ENCODE peak calls at places on chromosomes 3 and 15, in four cellular contexts. Q, C, O and K are unnamed samples.

GRCh38 chr3:104273046-104273649 is 1093.6 kb upstream of the ALCAM start:
- DNase-seq in Q (peak; percentile 53), C (peak; percentile 19), O (no peak), K (peak; percentile 34)

GRCh38 chr3:177284383-177284881 is 87.2 kb upstream of the TBL1XR1 start:
- DNase-seq in Q (peak; percentile 49), C (peak; percentile 71), O (peak; percentile 69), K (no peak)

GRCh38 chr3:123028233-123028828 is 768 bp upstream of the SEMA5B start:
- DNase-seq in Q (peak; percentile 72), C (peak; percentile 43), O (no peak), K (peak; percentile 67)

GRCh38 chr3:13200951-13201350 is 127.7 kb upstream of the IQSEC1 start:
- DNase-seq in Q (no peak), C (no peak), O (no peak), K (no peak)

GRCh38 chr3:148309390-148310035 is 388.2 kb upstream of the AGTR1 start:
- DNase-seq in Q (peak; percentile 51), C (peak; percentile 45), O (peak; percentile 53), K (peak; percentile 36)

GRCh38 chr3:41065340-41065739 is 134.0 kb upstream of the CTNNB1 start:
- DNase-seq in Q (no peak), C (no peak), O (no peak), K (no peak)

GRCh38 chr15:77440378-77440999 is 19.8 kb downstream of the HMG20A start:
- DNase-seq in Q (peak; percentile 70), C (no peak), O (no peak), K (no peak)

GRCh38 chr15:67174864-67175573 is 79.4 kb downstream of the AAGAB start:
- DNase-seq in Q (peak; percentile 68), C (peak; percentile 94), O (no peak), K (peak; percentile 90)

GRCh38 chr15:100244796-100245495 is 96.8 kb downstream of the ADAMTS17 start:
- DNase-seq in Q (no peak), C (no peak), O (no peak), K (no peak)

GRCh38 chr3:150721285-150722130 is 17.8 kb upstream of the ERICH6 start:
- DNase-seq in Q (peak; percentile 70), C (peak; percentile 45), O (no peak), K (peak; percentile 69)

GRCh38 chr3:133014325-133014724 is 23.9 kb upstream of the TMEM108 start:
- DNase-seq in Q (no peak), C (no peak), O (no peak), K (no peak)

GRCh38 chr3:191356586-191357439 is 26.5 kb upstream of the UTS2B start:
- DNase-seq in Q (peak; percentile 63), C (peak; percentile 42), O (no peak), K (peak; percentile 73)

GRCh38 chr3:96266395-96267187 is 547.8 kb upstream of the EPHA6 start:
- DNase-seq in Q (no peak), C (no peak), O (no peak), K (peak; percentile 81)

GRCh38 chr3:82308755-82309154 is 547.3 kb upstream of the GBE1 start:
- DNase-seq in Q (no peak), C (no peak), O (no peak), K (no peak)

GRCh38 chr3:41874022-41874421 is 87.9 kb downstream of the ULK4 start:
- DNase-seq in Q (no peak), C (no peak), O (no peak), K (no peak)

GRCh38 chr3:187403768-187404270 is 35.6 kb downstream of the RTP4 start:
- DNase-seq in Q (peak; percentile 97), C (peak; percentile 76), O (no peak), K (peak; percentile 88)

GRCh38 chr3:196969001-196969659 is 497 bp upstream of the PIGZ start:
- DNase-seq in Q (no peak), C (no peak), O (no peak), K (peak; percentile 25)

GRCh38 chr3:190494907-190495306 is 19.0 kb upstream of the IL1RAP start:
- DNase-seq in Q (no peak), C (no peak), O (no peak), K (no peak)

GRCh38 chr3:109098245-109098644 is 19.7 kb downstream of the MORC1 start:
- DNase-seq in Q (no peak), C (peak; percentile 50), O (no peak), K (no peak)

GRCh38 chr3:94171954-94172353 is 109.1 kb downstream of the NSUN3 start:
- DNase-seq in Q (no peak), C (no peak), O (no peak), K (no peak)

DNA sequence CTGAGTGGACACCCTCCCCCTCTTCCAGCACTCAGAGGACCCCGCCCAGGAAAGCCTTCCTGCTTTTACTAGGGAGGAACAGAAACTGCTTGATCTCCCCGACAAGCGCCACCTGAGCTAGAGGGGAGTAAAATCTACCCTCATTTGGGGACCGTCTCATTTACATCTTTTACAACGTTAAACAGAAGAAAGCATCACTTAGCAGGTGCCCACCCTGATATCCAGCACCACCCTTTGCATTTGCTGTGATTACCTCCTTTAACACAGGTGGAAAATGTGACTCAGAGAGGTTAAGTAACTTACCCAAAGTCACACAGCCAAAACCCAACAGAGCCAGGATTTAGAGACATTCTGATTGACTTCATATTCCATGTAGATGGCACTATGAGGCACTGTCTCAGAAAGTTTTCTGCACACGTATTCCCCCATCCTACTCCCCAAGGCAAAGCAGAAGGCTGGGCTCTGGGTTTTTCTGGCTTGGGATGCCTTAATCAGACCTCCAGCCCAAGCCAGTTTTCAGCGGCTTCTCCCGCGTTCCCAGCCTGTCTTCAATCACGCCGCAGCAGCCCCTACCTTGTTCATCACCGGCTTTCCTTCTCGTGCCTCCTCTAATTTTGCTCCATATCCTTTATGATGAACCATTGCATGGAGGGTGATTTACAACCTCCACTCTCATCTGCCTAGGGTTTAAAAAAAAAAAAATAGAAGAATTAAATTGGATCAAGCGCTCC is 314.5 kb upstream of the PROK2 start:
- DNase-seq in Q (no peak), C (no peak), O (no peak), K (no peak)
- H3K9ac ChIP-seq in Q (no peak overlapping the region), C (no peak overlapping the region), O (no peak overlapping the region), K (no peak overlapping the region)

GRCh38 chr15:69957175-69957574 is 140.5 kb downstream of the TLE3 start:
- DNase-seq in Q (no peak), C (no peak), O (no peak), K (no peak)
- H3K27me3 ChIP-seq in Q (peaks cover 33% of the 10 kb centered on the region), C (no peaks in the 10 kb centered on the region), O (no peaks in the 10 kb centered on the region), K (no peaks in the 10 kb centered on the region)

GRCh38 chr3:64022451-64023186 is 675 bp downstream of the PSMD6 start:
- DNase-seq in Q (no peak), C (no peak), O (no peak), K (peak; percentile 51)

GRCh38 chr3:64026346-64026745 is 3.1 kb upstream of the PSMD6 start:
- DNase-seq in Q (no peak), C (no peak), O (no peak), K (no peak)

GRCh38 chr3:64019879-64020278 is 3.4 kb downstream of the PSMD6 start:
- DNase-seq in Q (no peak), C (no peak), O (no peak), K (no peak)

GRCh38 chr3:64023861-64024223 is 548 bp upstream of the PSMD6 start:
- DNase-seq in Q (peak; percentile 11), C (no peak), O (no peak), K (no peak)

GRCh38 chr3:64023187-64023860 is at the start of gene PSMD6:
- DNase-seq in Q (peak; percentile 79), C (peak; percentile 64), O (peak; percentile 99), K (peak; percentile 91)
- TF ChIP-seq POLR2A in Q (peak; percentile 84), C (no peak), O (no peak), K (peak; percentile 83)

DNA sequence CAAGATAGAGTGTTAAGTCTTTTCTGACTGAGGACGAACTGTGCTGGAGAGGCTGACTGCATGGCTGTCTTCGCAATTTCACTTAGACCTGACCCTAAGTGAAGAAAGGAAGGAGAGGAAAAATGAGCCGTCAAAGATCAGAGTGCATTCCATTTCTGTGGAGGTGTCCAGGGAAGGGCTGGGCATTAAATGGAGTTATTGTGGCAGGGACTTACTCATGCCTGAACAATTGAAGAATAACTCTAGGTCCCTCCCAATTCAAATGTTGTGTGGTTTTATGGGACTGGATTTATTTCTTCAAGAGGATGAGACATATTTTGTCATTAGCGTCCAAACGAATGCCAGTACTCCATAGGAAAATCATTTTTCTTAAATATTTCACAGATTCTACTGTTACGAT is 187.3 kb upstream of the CFAP20DC start:
- DNase-seq in Q (peak; percentile 62), C (no peak), O (no peak), K (no peak)
- H3K9ac ChIP-seq in Q (no peak overlapping the region), C (no peak overlapping the region), O (no peak overlapping the region), K (no peak overlapping the region)

GRCh38 chr3:32821686-32822296 is 4.0 kb downstream of the TRIM71 start:
- DNase-seq in Q (no peak), C (no peak), O (no peak), K (no peak)
- H3K27me3 ChIP-seq in Q (peaks cover 64% of the 10 kb centered on the region), C (no peaks in the 10 kb centered on the region), O (no peaks in the 10 kb centered on the region), K (peaks cover 56% of the 10 kb centered on the region)

GRCh38 chr3:126395846-126396513 is 1.3 kb downstream of the CFAP100 start:
- DNase-seq in Q (no peak), C (no peak), O (no peak), K (no peak)
- TF ChIP-seq POLR2A in Q (no peak), C (no peak), O (no peak), K (no peak)